ENCODE peak calls at places on chromosomes 6 and 20, in seven cellular contexts. L is GM12878, R is HCT116, T is SK-N-SH, E is H1, C is HepG2, Z is Panc1. V is an unnamed sample.

GRCh38 chr6:151702851-151703629 is 104.4 kb upstream of the ESR1 start:
- DNase-seq in L (no peak), C (no peak), T (no peak), Z (no peak), E (no peak), R (no peak), V (no peak)

GRCh38 chr6:44237021-44237812 is 9.7 kb upstream of the HSP90AB1 start:
- DNase-seq in Z (peak), E (peak), T (peak), L (no peak), C (peak), R (peak), V (peak)

GRCh38 chr20:50865591-50865990 is 65.6 kb downstream of the ADNP start:
- DNase-seq in L (no peak), T (no peak), Z (no peak), E (no peak), R (no peak), C (no peak), V (no peak)

GRCh38 chr20:16243470-16243869 is 329.8 kb downstream of the KIF16B start:
- DNase-seq in C (peak), T (peak), L (no peak), Z (no peak), E (no peak), R (no peak), V (no peak)

GRCh38 chr6:154297711-154298110 is 58.9 kb downstream of the IPCEF1 start:
- DNase-seq in T (no peak), L (no peak), C (no peak), E (no peak), Z (no peak), R (no peak), V (no peak)

GRCh38 chr6:28489366-28490190 is 26.0 kb downstream of the GPX6 start:
- DNase-seq in C (peak), L (peak), R (peak), T (peak), E (peak), Z (peak), V (peak)

GRCh38 chr20:46126440-46127056 is 8.4 kb downstream of the CD40 start:
- DNase-seq in R (no peak), T (no peak), C (peak), E (no peak), Z (no peak), L (no peak), V (no peak)

GRCh38 chr6:7343546-7344475 is 30.8 kb upstream of the SSR1 start:
- DNase-seq in C (no peak), T (no peak), E (no peak), L (no peak), Z (no peak), R (no peak), V (no peak)

GRCh38 chr6:21914121-21914973 is 320.8 kb downstream of the SOX4 start:
- DNase-seq in Z (no peak), C (no peak), L (no peak), T (peak), R (no peak), E (no peak), V (no peak)

GRCh38 chr20:62860924-62861691 is 514 bp downstream of the TCFL5 start:
- DNase-seq in Z (no peak), C (no peak), T (peak), L (no peak), E (peak), R (no peak), V (peak)

GRCh38 chr20:31841928-31842327 is 3.5 kb downstream of the FOXS1 start:
- DNase-seq in L (no peak), C (peak), Z (no peak), R (no peak), E (no peak), T (no peak), V (peak)

GRCh38 chr6:132937466-132937906 is 123.1 kb downstream of the RPS12 start:
- DNase-seq in C (peak), L (no peak), Z (no peak), T (peak), R (peak), E (peak), V (peak)

GRCh38 chr6:104816141-104816540 is 43.6 kb downstream of the HACE1 start:
- DNase-seq in E (no peak), L (no peak), C (no peak), Z (no peak), T (no peak), R (no peak), V (no peak)

GRCh38 chr6:148251286-148251685 is 91.4 kb upstream of the SASH1 start:
- DNase-seq in L (no peak), T (no peak), Z (no peak), C (peak), R (no peak), E (no peak), V (no peak)

GRCh38 chr20:61949363-61949713 is 116.3 kb downstream of the TAF4 start:
- DNase-seq in T (no peak), L (no peak), E (no peak), R (no peak), Z (no peak), C (no peak), V (no peak)

GRCh38 chr20:54149765-54150264 is 24.0 kb downstream of the CYP24A1 start:
- DNase-seq in Z (no peak), L (no peak), C (no peak), E (no peak), R (no peak), T (no peak), V (no peak)

GRCh38 chr6:53986165-53986720 is 125.0 kb upstream of the MLIP start:
- DNase-seq in T (peak), L (no peak), C (peak), R (peak), E (no peak), Z (peak), V (no peak)

GRCh38 chr6:110325197-110325596 is 33.0 kb downstream of the METTL24 start:
- DNase-seq in L (no peak), Z (no peak), T (no peak), C (peak), R (no peak), E (no peak), V (no peak)

GRCh38 chr6:159221486-159222170 is 52.4 kb downstream of the FNDC1 start:
- DNase-seq in R (no peak), E (no peak), Z (no peak), T (no peak), L (no peak), C (no peak), V (no peak)

GRCh38 chr6:26157150-26157837 is 70.1 kb downstream of the HFE start:
- DNase-seq in T (peak), R (no peak), L (no peak), Z (no peak), C (no peak), E (peak), V (peak)

GRCh38 chr20:54123587-54124180 is 50.1 kb downstream of the CYP24A1 start:
- DNase-seq in Z (no peak), C (peak), E (peak), L (no peak), T (no peak), R (peak), V (no peak)

GRCh38 chr6:124974770-124975377 is 12.6 kb downstream of the RNF217 start:
- DNase-seq in L (no peak), T (no peak), Z (no peak), E (no peak), C (no peak), R (no peak), V (no peak)

GRCh38 chr6:156912431-156912830 is 135.3 kb downstream of the ARID1B start:
- DNase-seq in T (peak), L (no peak), Z (no peak), C (no peak), R (no peak), E (no peak), V (peak)

GRCh38 chr6:150579611-150580010 is 20.1 kb upstream of the PLEKHG1 start:
- DNase-seq in E (no peak), T (no peak), L (no peak), R (no peak), Z (no peak), C (no peak), V (no peak)

GRCh38 chr6:80872194-80872950 is 765.9 kb downstream of the BCKDHB start:
- DNase-seq in L (no peak), C (no peak), T (no peak), E (no peak), Z (no peak), R (no peak), V (no peak)

GRCh38 chr20:3998998-3999397 is 16.4 kb downstream of the RNF24 start:
- DNase-seq in L (no peak), C (no peak), T (no peak), R (no peak), E (no peak), Z (no peak), V (no peak)

GRCh38 chr6:30565772-30566171 is 5.5 kb upstream of the ABCF1 start:
- DNase-seq in R (no peak), C (no peak), E (no peak), T (no peak), Z (no peak), L (no peak), V (no peak)

GRCh38 chr20:35326021-35326731 is 34.0 kb upstream of the FAM83C start:
- DNase-seq in C (no peak), L (no peak), Z (no peak), E (no peak), T (no peak), R (no peak), V (no peak)

GRCh38 chr6:154392561-154392960 is 36.0 kb upstream of the IPCEF1 start:
- DNase-seq in T (no peak), Z (no peak), L (no peak), R (no peak), C (no peak), E (no peak), V (no peak)

GRCh38 chr6:110547266-110547964 is 71.0 kb upstream of the SLC22A16 start:
- DNase-seq in C (peak), R (peak), Z (no peak), E (no peak), T (no peak), L (no peak), V (no peak)

GRCh38 chr6:45626087-45626891 is 248.6 kb upstream of the SUPT3H start:
- DNase-seq in T (no peak), R (no peak), E (no peak), L (no peak), Z (no peak), C (no peak), V (no peak)

GRCh38 chr6:42968783-42969182 is 8.2 kb downstream of the GNMT start:
- DNase-seq in L (no peak), R (no peak), Z (no peak), C (no peak), E (no peak), T (no peak), V (no peak)

GRCh38 chr6:78832091-78832808 is 35.1 kb upstream of the IRAK1BP1 start:
- DNase-seq in R (no peak), Z (no peak), C (no peak), E (no peak), T (no peak), L (no peak), V (no peak)

GRCh38 chr6:169635345-169635744 is 66.5 kb downstream of the WDR27 start:
- DNase-seq in T (no peak), E (no peak), C (no peak), R (no peak), Z (no peak), L (no peak), V (no peak)

DNA sequence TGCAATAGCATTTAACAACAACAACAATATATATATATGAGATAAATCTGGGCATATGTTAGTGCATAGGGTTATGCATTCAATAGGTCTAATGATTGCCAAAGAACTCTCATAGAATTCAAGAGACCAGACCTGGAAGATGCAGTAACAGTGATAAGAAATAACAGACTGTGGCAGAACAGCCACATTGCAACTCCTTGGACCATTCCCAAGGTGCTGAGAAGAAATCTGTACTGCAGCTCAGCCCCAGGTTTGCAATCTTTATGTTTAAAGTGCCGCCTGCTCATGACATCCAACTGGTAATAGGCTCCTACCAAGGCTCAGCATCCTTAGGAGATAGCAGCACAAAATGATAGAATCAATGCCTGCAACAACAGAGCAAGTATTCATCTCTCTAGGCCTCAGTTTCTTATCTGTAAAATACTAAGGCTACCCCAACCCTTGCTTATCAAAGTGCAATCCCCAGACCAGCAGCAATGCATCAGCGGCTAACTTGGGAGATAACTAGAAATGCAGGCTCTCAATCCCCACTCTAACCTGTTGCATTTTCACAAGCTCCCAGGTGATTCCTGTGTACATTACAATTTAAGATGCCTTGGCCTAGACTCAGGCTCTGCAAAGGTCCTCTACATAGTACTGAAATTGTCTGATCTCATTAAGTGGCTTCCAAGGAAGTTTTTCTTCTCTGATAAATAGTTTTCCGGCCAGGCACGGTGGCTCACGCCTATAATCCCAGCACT is 30.6 kb upstream of the PIM1 start:
- DNase-seq in R (no peak), C (no peak), Z (no peak), L (no peak), E (no peak), T (no peak), V (no peak)
- TF ChIP-seq SIN3A in R (no peak), C (no peak), Z (no peak), L (no peak), E (no peak), T (no peak), V (no peak)

GRCh38 chr20:49824206-49824605 is 11.6 kb downstream of the SLC9A8 start:
- DNase-seq in R (no peak), C (no peak), T (no peak), Z (no peak), E (no peak), L (no peak), V (no peak)

GRCh38 chr20:49821850-49822249 is 9.2 kb downstream of the SLC9A8 start:
- DNase-seq in L (no peak), R (no peak), Z (no peak), T (no peak), E (no peak), C (no peak), V (no peak)

GRCh38 chr20:49821381-49821780 is 8.8 kb downstream of the SLC9A8 start:
- DNase-seq in R (no peak), E (no peak), L (no peak), Z (no peak), C (no peak), T (no peak), V (no peak)

GRCh38 chr20:49825521-49826033 is 12.9 kb downstream of the SLC9A8 start:
- DNase-seq in T (no peak), C (peak), E (no peak), L (no peak), R (no peak), Z (no peak), V (no peak)

GRCh38 chr20:49823152-49823847 is 10.7 kb downstream of the SLC9A8 start:
- DNase-seq in C (no peak), L (peak), Z (no peak), E (no peak), T (no peak), R (no peak), V (no peak)
- TF ChIP-seq SIN3A in C (no peak), L (no peak), Z (no peak), E (no peak), T (no peak), R (no peak), V (no peak)

DNA sequence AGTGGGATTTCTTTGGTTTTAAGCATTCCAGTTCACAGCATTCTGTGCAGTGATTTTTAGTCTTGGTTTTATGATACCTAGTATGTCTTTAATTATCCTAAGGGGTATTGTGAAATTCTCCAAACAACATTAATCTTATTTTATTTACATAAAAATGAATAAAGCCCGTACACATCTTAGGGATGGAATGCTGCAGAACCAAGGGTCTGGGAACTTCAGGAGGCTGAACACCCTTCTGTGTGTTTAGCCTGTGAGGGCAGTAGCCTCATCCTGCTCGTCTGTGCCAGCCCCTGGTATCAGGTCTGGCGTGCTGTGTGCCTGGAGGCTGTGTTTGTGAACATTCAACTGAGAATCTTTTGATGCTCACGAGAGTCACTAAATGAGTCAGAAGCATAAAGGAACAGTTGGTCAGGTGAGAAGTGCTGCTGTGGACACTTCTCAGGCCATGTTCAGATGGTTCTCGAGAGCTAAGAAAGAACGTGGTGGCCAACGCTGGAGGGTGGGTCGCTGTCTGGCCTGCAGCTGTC is 25.2 kb upstream of the C20orf204 start:
- DNase-seq in T (no peak), C (no peak), Z (no peak), E (no peak), R (no peak), L (peak), V (no peak)
- TF ChIP-seq SIN3A in T (no peak), C (peak), Z (no peak), E (no peak), R (no peak), L (no peak), V (no peak)

GRCh38 chr20:48819089-48819488 is 8.7 kb downstream of the PREX1 start:
- DNase-seq in E (no peak), R (no peak), T (no peak), Z (no peak), L (no peak), C (no peak), V (no peak)
- TF ChIP-seq SIN3A in E (no peak), R (no peak), T (no peak), Z (no peak), L (no peak), C (no peak), V (no peak)

GRCh38 chr20:17327185-17327780 is 100.4 kb downstream of the PCSK2 start:
- DNase-seq in Z (no peak), T (no peak), E (peak), L (no peak), C (no peak), R (no peak), V (no peak)
- TF ChIP-seq SIN3A in Z (no peak), T (no peak), E (no peak), L (no peak), C (no peak), R (no peak), V (no peak)

GRCh38 chr6:89836637-89837222 is 7.0 kb downstream of the CASP8AP2 start:
- DNase-seq in C (no peak), E (no peak), L (no peak), Z (no peak), T (no peak), R (no peak), V (no peak)
- TF ChIP-seq SIN3A in C (no peak), E (no peak), L (no peak), Z (no peak), T (no peak), R (no peak), V (no peak)

GRCh38 chr6:13407709-13408695 is 79.4 kb downstream of the GFOD1 start:
- DNase-seq in L (no peak), R (no peak), T (no peak), E (no peak), Z (no peak), C (peak), V (no peak)
- TF ChIP-seq SIN3A in L (no peak), R (no peak), T (no peak), E (no peak), Z (no peak), C (no peak), V (no peak)

GRCh38 chr6:140850438-140850837 is 1282.3 kb upstream of the GJE1 start:
- DNase-seq in T (no peak), E (no peak), Z (no peak), R (no peak), L (no peak), C (no peak), V (no peak)
- TF ChIP-seq SIN3A in T (no peak), E (no peak), Z (no peak), R (no peak), L (no peak), C (no peak), V (no peak)

GRCh38 chr6:38489951-38490350 is 149.8 kb downstream of the BTBD9 start:
- DNase-seq in E (no peak), C (no peak), T (no peak), R (no peak), L (no peak), Z (no peak), V (no peak)
- TF ChIP-seq SIN3A in E (no peak), C (no peak), T (no peak), R (no peak), L (no peak), Z (no peak), V (no peak)

GRCh38 chr20:2890743-2891142 is 17.5 kb downstream of the PTPRA start:
- DNase-seq in T (no peak), L (no peak), C (no peak), R (no peak), Z (no peak), E (no peak), V (peak)
- TF ChIP-seq SIN3A in T (no peak), L (no peak), C (no peak), R (no peak), Z (no peak), E (no peak), V (no peak)